ENCODE peak calls at places on chromosomes 12 and 14, in four cellular contexts. E is H9, D is trophoblast cell, V is H1. H is an unnamed sample. For H3K79me2, the result is how much of the 10 kb centered on the place peaks cover.

GRCh38 chr12:17192721-17193120 is 586.8 kb upstream of the LMO3 start:
- DNase-seq in E (no peak), D (no peak), V (no peak), H (no peak)

GRCh38 chr12:32583535-32583934 is 95.6 kb upstream of the DNM1L start:
- DNase-seq in E (no peak), V (no peak), D (no peak), H (no peak)

GRCh38 chr14:25765909-25766308 is 716.0 kb upstream of the STXBP6 start:
- DNase-seq in V (no peak), E (no peak), D (no peak), H (no peak)

GRCh38 chr14:29236401-29236800 is 469.8 kb downstream of the FOXG1 start:
- DNase-seq in V (no peak), E (no peak), D (no peak), H (no peak)

GRCh38 chr12:104290320-104290719 is 13.2 kb upstream of the EID3 start:
- DNase-seq in D (no peak), E (no peak), V (no peak), H (no peak)

GRCh38 chr14:36773558-36773957 is 111.9 kb downstream of the PAX9 start:
- DNase-seq in E (no peak), D (no peak), V (no peak), H (peak)

GRCh38 chr14:37824936-37825698 is 229.7 kb downstream of the TTC6 start:
- DNase-seq in V (no peak), D (no peak), E (no peak), H (no peak)

GRCh38 chr12:131681257-131681620 is 29.7 kb upstream of the SFSWAP start:
- DNase-seq in V (no peak), D (no peak), E (no peak), H (no peak)

GRCh38 chr14:26828741-26829140 is 230.9 kb upstream of the NOVA1 start:
- DNase-seq in D (no peak), E (no peak), V (no peak), H (no peak)

GRCh38 chr12:128961308-128961923 is 108.1 kb downstream of the GLT1D1 start:
- DNase-seq in D (no peak), E (no peak), V (no peak), H (no peak)

GRCh38 chr14:51547260-51547659 is 104.5 kb upstream of the FRMD6 start:
- DNase-seq in E (no peak), D (peak), V (no peak), H (peak)

DNA sequence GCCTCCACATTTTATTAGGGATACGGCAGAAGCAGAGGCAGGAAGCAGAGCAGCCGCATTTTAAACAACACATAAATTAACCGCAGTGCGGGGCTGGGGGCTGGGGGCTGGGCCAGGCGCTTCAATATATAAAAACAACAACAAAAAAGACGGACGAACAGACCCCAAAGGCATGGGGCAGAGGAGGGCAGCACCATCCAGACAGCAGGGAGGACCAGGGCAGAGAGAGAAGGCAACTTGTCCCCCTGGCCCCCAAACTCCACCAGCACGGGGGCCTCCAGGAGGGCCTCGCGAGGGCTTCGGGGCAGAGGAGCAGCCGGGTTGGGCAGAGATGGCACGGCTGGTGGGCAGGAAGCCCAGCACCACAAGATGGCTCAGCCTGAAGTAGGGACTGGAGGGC is 37.1 kb downstream of the NCKAP5L start:
- DNase-seq in V (no peak), D (no peak), E (no peak), H (no peak)
- H3K23ac ChIP-seq in V (no peak), D (no peak), E (no peak), H (no peak)

GRCh38 chr14:31243860-31244259 is 36.3 kb upstream of the HECTD1 start:
- DNase-seq in V (no peak), E (peak), D (peak), H (peak)
- H3K79me2 ChIP-seq in V (under half), E (under half), D (under half), H (under half)

DNA sequence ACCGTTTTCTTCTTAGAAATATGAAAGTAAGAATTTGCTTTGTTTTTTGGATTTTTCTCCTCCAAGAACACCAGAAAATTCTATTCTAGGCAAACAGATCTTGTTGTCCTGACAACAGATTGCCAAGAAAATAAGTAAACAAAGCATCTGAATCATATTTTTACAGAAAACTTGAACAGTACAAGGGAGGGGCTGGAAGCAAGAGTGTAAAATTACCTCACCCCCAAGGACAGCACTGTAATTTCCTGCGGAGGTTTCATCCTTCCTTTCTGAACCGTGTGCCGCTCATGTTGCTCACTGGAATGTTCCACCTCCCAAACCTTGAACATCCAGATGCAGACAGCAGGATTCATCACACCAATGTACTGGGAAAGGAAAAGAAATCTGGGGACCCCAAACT is 5.4 kb upstream of the CAMKK2 start:
- DNase-seq in D (no peak), E (no peak), V (no peak), H (no peak)
- H3K23ac ChIP-seq in D (no peak), E (no peak), V (no peak), H (no peak)

GRCh38 chr14:73729015-73729330 is 14.8 kb upstream of the PNMA1 start:
- DNase-seq in D (no peak), V (no peak), E (no peak), H (no peak)
- H3K79me2 ChIP-seq in D (under half), V (under half), E (under half), H (under half)

GRCh38 chr14:69054030-69054429 is 74.9 kb upstream of the ACTN1 start:
- DNase-seq in E (no peak), V (no peak), D (no peak), H (no peak)

GRCh38 chr14:69055125-69055524 is 76.0 kb upstream of the ACTN1 start:
- DNase-seq in V (no peak), E (no peak), D (no peak), H (no peak)

GRCh38 chr14:69056389-69056788 is 77.3 kb upstream of the ACTN1 start:
- DNase-seq in E (peak), D (no peak), V (no peak), H (peak)

GRCh38 chr14:69052181-69052601 is 73.1 kb upstream of the ACTN1 start:
- DNase-seq in E (no peak), D (no peak), V (no peak), H (no peak)

GRCh38 chr14:69055973-69056372 is 76.9 kb upstream of the ACTN1 start:
- DNase-seq in V (no peak), D (no peak), E (no peak), H (no peak)
- H3K23ac ChIP-seq in V (no peak), D (no peak), E (no peak), H (no peak)